ENCODE peak calls at places on chromosomes 12 and 14, in ten cellular contexts. H, G, P, N, C, E, L, A, O and R are unnamed samples.

GRCh38 chr12:122009741-122010140 is 11.9 kb upstream of the BCL7A start:
- DNase-seq in A (peak; percentile 93), H (no peak), E (no peak), O (no peak), P (no peak), L (no peak), G (no peak), N (no peak), C (no peak), R (no peak)

GRCh38 chr12:53700567-53700966 is 24.7 kb upstream of the ATP5MC2 start:
- DNase-seq in O (no peak), C (no peak), H (no peak), P (no peak), L (no peak), E (no peak), N (no peak), G (no peak), A (no peak), R (no peak)

GRCh38 chr12:56839489-56840442 is 76.6 kb downstream of the HSD17B6 start:
- DNase-seq in C (peak; percentile 20), A (peak; percentile 39), N (peak; percentile 55), H (peak; percentile 9), E (peak; percentile 71), O (peak; percentile 32), G (peak; percentile 49), L (peak; percentile 71), P (no peak), R (no peak)

GRCh38 chr12:116610971-116611541 is 51.9 kb downstream of the MAP1LC3B2 start:
- DNase-seq in N (no peak), L (no peak), E (no peak), A (no peak), H (no peak), P (no peak), G (no peak), C (no peak), O (no peak), R (no peak)

GRCh38 chr14:70809238-70810214 is at the start of gene MAP3K9:
- DNase-seq in P (peak; percentile 95), L (peak; percentile 47), N (peak; percentile 39), G (peak; percentile 25), H (peak; percentile 26), C (peak; percentile 98), O (peak; percentile 86), A (peak; percentile 94), E (peak; percentile 97), R (peak; percentile 85)

GRCh38 chr12:114399664-114400211 is 6.2 kb downstream of the TBX5 start:
- DNase-seq in G (no peak), A (no peak), L (peak; percentile 37), O (no peak), C (no peak), H (peak; percentile 95), E (peak; percentile 78), P (no peak), N (peak; percentile 95), R (no peak)

GRCh38 chr12:115452751-115453281 is 768.8 kb upstream of the TBX3 start:
- DNase-seq in E (no peak), H (no peak), A (no peak), P (no peak), C (no peak), L (no peak), N (no peak), O (no peak), G (no peak), R (no peak)

GRCh38 chr12:106780010-106780625 is 5.6 kb downstream of the RIC8B start:
- DNase-seq in C (no peak), L (peak; percentile 75), G (peak; percentile 32), N (peak; percentile 69), P (no peak), H (peak; percentile 70), E (no peak), O (no peak), A (no peak), R (no peak)

GRCh38 chr14:80456200-80456599 is 244.9 kb upstream of the DIO2 start:
- DNase-seq in O (no peak), A (no peak), N (peak; percentile 43), G (peak; percentile 19), L (peak; percentile 83), P (no peak), H (peak; percentile 79), C (no peak), E (no peak), R (no peak)

DNA sequence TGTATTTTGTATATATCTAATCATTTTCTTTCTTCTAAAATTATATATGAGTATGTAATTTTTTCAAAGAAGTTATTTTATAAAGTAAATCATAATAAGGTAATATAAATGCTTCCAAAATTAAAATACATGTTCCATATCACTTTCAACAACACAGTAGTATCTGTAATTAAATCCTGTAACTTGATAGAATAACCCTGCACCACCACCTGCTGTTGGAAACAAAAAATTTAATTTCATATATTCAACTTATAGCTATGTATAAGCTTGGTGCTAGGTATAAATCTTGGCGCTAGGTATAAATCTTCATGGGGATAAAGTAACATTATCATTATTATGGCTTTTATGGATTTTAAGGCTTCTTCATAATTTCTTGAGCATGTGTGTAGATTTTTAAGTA is 149.7 kb upstream of the DCN start:
- DNase-seq in L (no peak), H (peak; percentile 34), P (no peak), A (no peak), C (no peak), E (no peak), O (no peak), N (no peak), G (peak; percentile 49), R (no peak)
- TF ChIP-seq CTCF in L (peak; percentile 20), H (peak; percentile 35), P (no peak), A (no peak), C (no peak), E (no peak), O (peak; percentile 41), N (peak; percentile 52), G (no peak), R (no peak)

GRCh38 chr14:77478029-77478428 is 20.1 kb downstream of the AHSA1 start:
- DNase-seq in C (no peak), O (no peak), H (no peak), G (no peak), L (no peak), E (no peak), P (no peak), A (no peak), N (no peak), R (no peak)

GRCh38 chr14:77470192-77470870 is 12.4 kb downstream of the AHSA1 start:
- DNase-seq in A (no peak), H (no peak), L (no peak), C (no peak), O (no peak), P (no peak), N (no peak), G (no peak), E (no peak), R (no peak)

GRCh38 chr14:77474763-77475162 is 16.9 kb downstream of the AHSA1 start:
- DNase-seq in A (no peak), O (no peak), C (no peak), L (no peak), G (no peak), E (no peak), N (no peak), P (no peak), H (no peak), R (no peak)

GRCh38 chr14:77478796-77479195 is 19.8 kb downstream of the ISM2 start:
- DNase-seq in G (no peak), N (no peak), E (no peak), L (no peak), O (no peak), C (no peak), A (peak; percentile 31), H (no peak), P (no peak), R (no peak)

DNA sequence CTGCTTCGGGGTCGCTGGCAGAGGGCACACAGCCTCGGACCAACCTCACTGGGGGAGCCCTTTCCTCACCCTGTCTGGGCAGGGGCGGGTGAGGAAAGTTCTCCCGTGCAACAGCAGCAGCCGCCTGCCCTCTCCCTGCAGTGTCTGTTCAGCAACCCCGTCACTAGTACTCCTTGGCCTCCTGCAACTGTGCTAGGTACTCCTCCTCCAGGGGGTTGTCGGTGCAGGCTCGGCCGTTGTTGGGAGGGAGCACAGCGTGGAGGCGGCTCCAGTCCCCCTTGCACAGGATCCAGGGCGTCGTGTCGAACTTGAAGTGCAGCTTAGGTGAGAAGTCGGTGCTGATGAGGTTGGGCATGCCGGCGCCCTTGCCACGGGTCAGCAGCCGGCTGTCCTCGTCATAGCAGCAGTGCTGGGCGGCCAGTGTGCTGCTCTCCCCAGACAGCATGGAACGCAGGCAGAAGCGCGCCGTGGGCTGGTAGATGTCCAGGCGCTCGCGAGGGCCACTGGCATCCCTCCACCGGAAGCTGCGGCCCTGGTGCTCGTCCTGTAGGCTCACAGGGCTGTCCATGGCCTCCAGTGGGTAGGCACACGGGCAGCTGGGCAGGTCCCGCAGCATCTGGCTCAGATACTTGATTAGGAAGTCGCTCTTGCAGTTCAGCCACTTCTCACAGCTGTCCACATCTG is 17.7 kb downstream of the AHSA1 start:
- DNase-seq in A (no peak), L (no peak), P (peak; percentile 72), H (no peak), G (no peak), N (no peak), E (no peak), C (no peak), O (no peak), R (no peak)
- TF ChIP-seq CTCF in A (no peak), L (no peak), P (no peak), H (no peak), G (no peak), N (no peak), E (no peak), C (no peak), O (no peak), R (no peak)

DNA sequence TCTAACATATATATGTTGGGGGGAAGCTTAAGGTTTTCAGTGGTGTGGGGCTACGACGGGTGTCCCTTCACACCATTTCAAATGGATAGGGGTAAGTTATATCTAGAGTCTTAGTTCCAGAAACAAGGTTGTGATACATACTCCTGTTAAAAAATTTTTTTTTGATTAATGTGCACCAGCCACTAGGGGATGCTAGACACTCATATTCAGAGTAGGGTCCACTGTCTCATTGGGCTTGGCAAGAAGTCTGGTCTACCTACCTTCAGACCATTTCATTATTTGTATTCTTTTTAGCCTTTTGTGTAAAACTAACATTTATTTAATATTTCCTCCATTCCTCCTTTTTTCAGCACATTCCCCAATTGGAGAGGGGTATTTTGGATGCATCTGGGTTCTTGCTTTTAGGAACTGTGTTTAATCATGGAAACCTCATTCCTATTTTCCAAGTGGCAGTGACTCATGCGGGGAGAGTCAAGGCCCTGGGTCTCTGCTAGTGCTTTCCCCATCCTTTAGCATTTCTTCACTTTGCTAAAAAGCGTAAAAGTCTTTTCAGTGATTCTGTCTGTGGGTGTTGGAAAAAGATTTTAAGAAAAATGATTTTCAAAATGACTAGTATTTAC is 33.4 kb downstream of the ANO4 start:
- DNase-seq in G (peak; percentile 66), E (peak; percentile 46), L (peak; percentile 39), P (no peak), H (peak; percentile 54), O (no peak), A (peak; percentile 35), C (peak; percentile 19), N (no peak), R (no peak)
- TF ChIP-seq CTCF in G (peak; percentile 75), E (peak; percentile 86), L (peak; percentile 63), P (no peak), H (peak; percentile 78), O (peak; percentile 32), A (peak; percentile 84), C (peak; percentile 83), N (peak; percentile 78), R (no peak)

GRCh38 chr12:24280085-24280842 is 330.8 kb upstream of the SOX5 start:
- DNase-seq in H (no peak), A (no peak), O (no peak), L (no peak), P (no peak), N (no peak), E (no peak), G (no peak), C (no peak), R (no peak)

GRCh38 chr12:24285413-24285812 is 335.9 kb upstream of the SOX5 start:
- DNase-seq in H (peak; percentile 57), L (no peak), E (no peak), C (no peak), N (no peak), A (no peak), O (no peak), P (no peak), G (no peak), R (no peak)
- TF ChIP-seq CTCF in H (no peak), L (no peak), E (no peak), C (no peak), N (no peak), A (no peak), O (no peak), P (no peak), G (no peak), R (no peak)